ENCODE peak calls at places on chromosomes 13 and 19, in seven cellular contexts. R is WTC11; X is NCI-H1105; C is NCI-H774; M is effector memory CD8-positive, alpha-beta T cell; G is IMR-90; E is lower lobe of right lung. S is an unnamed sample.
A peak's percentile ranks its signal among the peaks of the same experiment; 100 is the strongest.

GRCh38 chr19:21492932-21493906 is 12.2 kb upstream of the ZNF429 start:
- DNase-seq in R (no peak), X (no peak), C (no peak), M (no peak), G (no peak), E (no peak), S (no peak)

GRCh38 chr13:114142640-114143490 is 10.4 kb upstream of the RASA3 start:
- DNase-seq in R (peak; percentile 11), X (peak; percentile 78), C (peak; percentile 93), M (peak; percentile 77), G (peak; percentile 65), E (peak; percentile 70), S (no peak)

GRCh38 chr19:16627194-16627927 is 643 bp downstream of the MED26 start:
- DNase-seq in R (no peak), X (no peak), C (no peak), M (peak; percentile 12), G (no peak), E (peak; percentile 62), S (no peak)

GRCh38 chr19:485122-485521 is 11.2 kb upstream of the MADCAM1 start:
- DNase-seq in R (no peak), X (no peak), C (no peak), M (no peak), G (no peak), E (no peak), S (no peak)

GRCh38 chr19:39423258-39424086 is 11.0 kb downstream of the PLEKHG2 start:
- DNase-seq in R (no peak), X (no peak), C (no peak), M (no peak), G (no peak), E (no peak), S (no peak)

GRCh38 chr19:48862827-48863226 is 5.6 kb downstream of the PLEKHA4 start:
- DNase-seq in R (no peak), X (no peak), C (no peak), M (no peak), G (no peak), E (no peak), S (no peak)

GRCh38 chr13:110683203-110683883 is 22.6 kb downstream of the CARS2 start:
- DNase-seq in R (no peak), X (peak; percentile 14), C (no peak), M (no peak), G (peak; percentile 15), E (no peak), S (no peak)

GRCh38 chr19:11699931-11700794 is 38.6 kb downstream of the ZNF823 start:
- DNase-seq in R (no peak), X (peak; percentile 6), C (peak; percentile 19), M (no peak), G (peak; percentile 42), E (no peak), S (peak; percentile 15)

GRCh38 chr13:91357613-91358383 is 10.3 kb downstream of the MIR17HG start:
- DNase-seq in R (no peak), X (no peak), C (no peak), M (no peak), G (no peak), E (no peak), S (peak; percentile 13)

GRCh38 chr13:112391747-112392146 is 15.6 kb downstream of the SPACA7 start:
- DNase-seq in R (no peak), X (no peak), C (no peak), M (no peak), G (no peak), E (no peak), S (no peak)

GRCh38 chr13:112652512-112653458 is 37.1 kb upstream of the ATP11A start:
- DNase-seq in R (no peak), X (no peak), C (no peak), M (no peak), G (no peak), E (peak; percentile 8), S (no peak)

S was measured in HCEC 1CT.